ENCODE peak calls at places on chromosome 1, in seven cellular contexts. M is caudate nucleus; K is fibroblast of lung; P is neuronal stem cell; E is pancreas; V is effector memory CD4-positive, alpha-beta T cell; D is HL-60. T is an unnamed sample.

GRCh38 chr1:30900931-30901560 is 7.5 kb downstream of the SDC3 start:
- DNase-seq in M (no peak), K (no peak), P (no peak), E (no peak), V (no peak), D (no peak), T (no peak)

GRCh38 chr1:31155216-31155806 is 84.4 kb downstream of the NKAIN1 start:
- DNase-seq in M (no peak), K (peak; percentile 71), P (peak; percentile 62), E (peak; percentile 74), V (peak; percentile 54), D (peak; percentile 63), T (peak; percentile 87)

GRCh38 chr1:64955093-64956066 is 11.0 kb downstream of the JAK1 start:
- DNase-seq in M (no peak), K (no peak), P (no peak), E (no peak), V (no peak), D (no peak), T (no peak)

GRCh38 chr1:232591344-232591743 is 38.6 kb downstream of the SIPA1L2 start:
- DNase-seq in M (no peak), K (no peak), P (no peak), E (no peak), V (no peak), D (no peak), T (peak; percentile 22)

GRCh38 chr1:145706282-145706681 is 886 bp downstream of the PDZK1 start:
- DNase-seq in M (no peak), K (peak; percentile 60), P (no peak), E (no peak), V (no peak), D (no peak), T (no peak)

GRCh38 chr1:114002492-114003290 is 23.4 kb downstream of the OLFML3 start:
- DNase-seq in M (no peak), K (no peak), P (no peak), E (no peak), V (no peak), D (no peak), T (no peak)

GRCh38 chr1:6027591-6027990 is 18.1 kb upstream of the KCNAB2 start:
- DNase-seq in M (no peak), K (no peak), P (no peak), E (no peak), V (peak; percentile 11), D (no peak), T (no peak)

GRCh38 chr1:118947003-118947765 is 41.0 kb downstream of the TBX15 start:
- DNase-seq in M (no peak), K (peak; percentile 12), P (no peak), E (no peak), V (no peak), D (no peak), T (no peak)

GRCh38 chr1:94871031-94871430 is 50.9 kb downstream of the SLC44A3 start:
- DNase-seq in M (no peak), K (peak; percentile 93), P (no peak), E (no peak), V (no peak), D (no peak), T (no peak)

GRCh38 chr1:185463011-185463410 is 146.0 kb upstream of the IVNS1ABP start:
- DNase-seq in M (no peak), K (no peak), P (no peak), E (no peak), V (no peak), D (no peak), T (no peak)

GRCh38 chr1:206708058-206708457 is 23.4 kb downstream of the MAPKAPK2 start:
- DNase-seq in M (no peak), K (no peak), P (no peak), E (no peak), V (no peak), D (peak; percentile 93), T (peak; percentile 65)

GRCh38 chr1:20978413-20978812 is 191.3 kb upstream of the HP1BP3 start:
- DNase-seq in M (no peak), K (peak; percentile 23), P (no peak), E (no peak), V (no peak), D (no peak), T (no peak)

GRCh38 chr1:219876798-219877209 is 51.6 kb downstream of the SLC30A10 start:
- DNase-seq in M (no peak), K (no peak), P (no peak), E (no peak), V (no peak), D (no peak), T (peak; percentile 36)

GRCh38 chr1:192993426-192994085 is 65.6 kb downstream of the UCHL5 start:
- DNase-seq in M (no peak), K (peak; percentile 42), P (no peak), E (no peak), V (no peak), D (no peak), T (no peak)

GRCh38 chr1:40029608-40030007 is 10.9 kb upstream of the CAP1 start:
- DNase-seq in M (no peak), K (no peak), P (no peak), E (no peak), V (no peak), D (no peak), T (no peak)

GRCh38 chr1:237084399-237085077 is 42.6 kb downstream of the RYR2 start:
- DNase-seq in M (no peak), K (no peak), P (no peak), E (no peak), V (no peak), D (no peak), T (peak; percentile 70)

GRCh38 chr1:25991937-25992688 is 5.8 kb downstream of the PAFAH2 start:
- DNase-seq in M (no peak), K (peak; percentile 61), P (no peak), E (no peak), V (no peak), D (no peak), T (no peak)

DNA sequence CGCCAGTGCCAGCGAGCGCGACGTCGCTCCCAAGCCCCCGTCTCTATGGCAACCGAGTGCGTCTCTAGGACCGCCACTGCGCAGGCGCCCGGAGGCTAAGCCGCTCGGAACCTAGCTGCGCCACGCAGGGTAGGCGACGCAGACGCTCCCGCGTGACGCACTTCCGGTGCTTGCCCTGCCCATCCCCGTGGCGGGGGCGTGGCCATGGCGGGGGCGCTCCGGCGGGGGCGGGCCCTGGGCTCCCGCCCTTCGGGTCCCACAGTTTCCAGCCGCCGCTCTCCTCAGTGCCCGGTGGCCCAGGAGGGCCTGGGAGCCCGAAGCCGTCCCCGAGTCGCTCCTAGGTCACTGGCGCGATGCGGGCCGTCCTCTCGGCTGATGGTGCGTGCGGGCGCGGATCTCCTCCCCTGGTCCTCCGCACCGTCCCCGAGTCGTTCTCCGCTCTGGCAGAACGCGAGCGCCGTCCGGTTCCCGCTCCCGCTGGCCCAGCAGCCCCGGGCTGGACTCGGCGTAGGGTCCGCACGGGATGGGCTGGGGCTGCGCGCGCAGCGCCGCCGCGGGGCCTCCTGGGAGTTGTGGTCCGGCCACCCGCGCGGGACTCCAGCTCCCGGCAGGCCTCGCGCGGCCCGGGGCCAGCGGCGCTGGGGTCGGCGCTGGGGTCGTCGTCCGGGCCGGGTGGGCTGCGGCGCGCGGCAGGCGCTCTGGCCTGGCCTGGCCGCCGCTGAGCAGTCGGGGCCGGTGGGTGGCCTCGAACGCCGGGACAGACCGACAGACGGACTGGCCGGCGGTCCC is at the start of gene MIB2:
- DNase-seq in M (peak; percentile 91), K (peak; percentile 90), P (peak; percentile 96), E (peak; percentile 98), V (peak; percentile 98), D (peak; percentile 98), T (peak; percentile 96)
- H3K27ac ChIP-seq in M (peak within 1 kb of the TSS; percentile 100), K (peak within 1 kb of the TSS; percentile 100), P (peak within 1 kb of the TSS; percentile 100), E (peak within 1 kb of the TSS; percentile 99), V (peak within 1 kb of the TSS; percentile 100), D (peak within 1 kb of the TSS; percentile 95), T (peak within 1 kb of the TSS; percentile 99)

GRCh38 chr1:3162483-3162882 is 93.5 kb downstream of the PRDM16 start:
- DNase-seq in M (no peak), K (peak; percentile 74), P (no peak), E (no peak), V (no peak), D (no peak), T (no peak)
- H3K27ac ChIP-seq in M (peak overlapping the region; percentile 89), K (no peak overlapping the region), P (no peak overlapping the region), E (no peak overlapping the region), V (no peak overlapping the region), D (no peak overlapping the region), T (no peak overlapping the region)

GRCh38 chr1:201487742-201488141 is 18.8 kb upstream of the PHLDA3 start:
- DNase-seq in M (no peak), K (no peak), P (no peak), E (no peak), V (no peak), D (no peak), T (peak; percentile 60)
- H3K27ac ChIP-seq in M (no peak overlapping the region), K (no peak overlapping the region), P (no peak overlapping the region), E (no peak overlapping the region), V (no peak overlapping the region), D (no peak overlapping the region), T (no peak overlapping the region)

GRCh38 chr1:202848191-202848542 is 37.4 kb downstream of the PCAT6 start:
- DNase-seq in M (peak; percentile 8), K (peak; percentile 6), P (no peak), E (no peak), V (no peak), D (no peak), T (no peak)

GRCh38 chr1:202856034-202856433 is 32.9 kb downstream of the RABIF start:
- DNase-seq in M (no peak), K (no peak), P (no peak), E (no peak), V (no peak), D (no peak), T (no peak)

GRCh38 chr1:202854787-202855186 is 34.2 kb downstream of the RABIF start:
- DNase-seq in M (no peak), K (no peak), P (no peak), E (no peak), V (no peak), D (no peak), T (no peak)

GRCh38 chr1:202850593-202851362 is 38.2 kb downstream of the RABIF start:
- DNase-seq in M (no peak), K (no peak), P (no peak), E (no peak), V (no peak), D (no peak), T (peak; percentile 46)

DNA sequence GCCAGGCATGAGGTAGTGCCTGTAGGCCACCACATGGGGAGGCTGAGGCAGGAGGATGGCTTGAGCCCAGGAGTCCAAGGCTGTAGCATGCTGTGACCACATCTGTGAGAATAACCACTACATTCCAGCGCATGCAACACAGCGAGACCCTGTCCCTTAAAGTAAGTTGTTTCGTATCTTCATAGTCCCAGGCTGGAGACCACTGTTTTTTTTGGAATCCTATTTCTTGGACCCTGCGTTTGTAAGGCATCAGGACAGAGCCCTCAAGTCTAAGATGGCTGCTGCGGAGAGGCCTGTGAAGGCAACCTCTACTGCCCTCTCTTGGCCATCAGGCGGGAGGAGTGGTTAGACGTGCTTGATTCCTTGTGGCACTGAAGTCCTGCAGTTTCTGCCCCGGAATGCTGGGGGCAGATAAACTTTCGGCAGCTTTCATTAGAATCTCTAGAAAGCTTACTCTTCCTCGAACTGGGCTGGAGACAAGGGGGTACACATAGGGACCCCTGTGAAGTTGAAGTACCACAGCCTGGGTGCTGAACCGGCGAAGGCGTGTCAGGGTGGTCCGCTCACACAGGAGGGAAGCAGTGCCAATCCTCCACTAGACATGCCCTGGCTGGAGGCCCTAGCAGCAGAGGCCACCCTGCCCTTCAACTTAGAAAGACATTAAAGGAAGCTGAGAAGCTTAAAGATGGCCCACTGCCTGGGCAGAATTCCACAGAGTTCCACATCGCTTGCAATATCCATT is 36.6 kb downstream of the RABIF start:
- DNase-seq in M (no peak), K (peak; percentile 47), P (peak; percentile 21), E (peak; percentile 37), V (no peak), D (no peak), T (peak; percentile 92)
- H3K27ac ChIP-seq in M (no peak overlapping the region), K (no peak overlapping the region), P (no peak overlapping the region), E (no peak overlapping the region), V (no peak overlapping the region), D (no peak overlapping the region), T (no peak overlapping the region)